ENCODE peak calls at places on chromosomes 13 and 19, in four cellular contexts. N, S, L and U are unnamed samples.

GRCh38 chr13:93116809-93117208 is 109.8 kb upstream of the GPC6 start:
- DNase-seq in S (no peak), N (no peak), L (no peak), U (peak; percentile 6)

GRCh38 chr19:12872941-12873890 is 8.0 kb downstream of the DNASE2 start:
- DNase-seq in L (peak; percentile 92), S (peak; percentile 64), N (no peak), U (peak; percentile 49)

GRCh38 chr13:52165410-52165809 is 6.0 kb upstream of the NEK3 start:
- DNase-seq in L (peak; percentile 9), S (no peak), N (no peak), U (no peak)

GRCh38 chr19:4120531-4120930 is 3.4 kb downstream of the MAP2K2 start:
- DNase-seq in S (no peak), L (no peak), N (no peak), U (no peak)

GRCh38 chr19:54337858-54338230 is 1.1 kb downstream of the LILRA4 start:
- DNase-seq in L (no peak), S (no peak), N (no peak), U (no peak)

GRCh38 chr19:34237283-34237682 is 17.1 kb upstream of the GARRE1 start:
- DNase-seq in N (no peak), L (no peak), S (no peak), U (no peak)

GRCh38 chr19:10230155-10230903 is 802 bp downstream of the S1PR2 start:
- DNase-seq in L (peak; percentile 71), S (no peak), N (no peak), U (peak; percentile 55)

GRCh38 chr19:55228403-55229031 is at the start of gene TMEM86B:
- DNase-seq in S (no peak), L (no peak), N (no peak), U (no peak)

GRCh38 chr13:111384441-111385181 is 64.2 kb downstream of the TEX29 start:
- DNase-seq in N (no peak), S (no peak), L (no peak), U (no peak)

GRCh38 chr13:111937763-111938375 is 129.1 kb upstream of the SOX1 start:
- DNase-seq in L (no peak), S (no peak), N (no peak), U (no peak)

GRCh38 chr19:30731596-30731995 is 359.4 kb downstream of the ZNF536 start:
- DNase-seq in S (no peak), L (no peak), N (no peak), U (no peak)

GRCh38 chr13:50244913-50245574 is 229.8 kb downstream of the KCNRG start:
- DNase-seq in N (no peak), S (peak; percentile 90), L (peak; percentile 32), U (peak; percentile 85)

GRCh38 chr13:75222031-75222430 is 259.9 kb downstream of the TBC1D4 start:
- DNase-seq in L (no peak), N (no peak), S (no peak), U (peak; percentile 18)

GRCh38 chr19:3054972-3055740 is 7.1 kb downstream of the TLE5 start:
- DNase-seq in S (peak; percentile 78), N (no peak), L (peak; percentile 17), U (no peak)

GRCh38 chr19:12773571-12773970 is 1.8 kb downstream of the HOOK2 start:
- DNase-seq in S (peak; percentile 44), L (no peak), N (no peak), U (peak; percentile 49)

GRCh38 chr19:44807652-44808462 is 1.0 kb upstream of the BCAM start:
- DNase-seq in N (peak; percentile 95), L (peak; percentile 78), S (peak; percentile 74), U (peak; percentile 30)

GRCh38 chr13:97843201-97843600 is 110.3 kb upstream of the IPO5 start:
- DNase-seq in N (no peak), S (no peak), L (no peak), U (no peak)

GRCh38 chr19:1010586-1011510 is 10.1 kb downstream of the TMEM259 start:
- DNase-seq in L (no peak), S (no peak), N (no peak), U (no peak)

GRCh38 chr13:36163809-36164308 is 32.7 kb upstream of the DCLK1 start:
- DNase-seq in N (no peak), S (no peak), L (no peak), U (no peak)

GRCh38 chr13:23956106-23956505 is 58.8 kb upstream of the C1QTNF9B start:
- DNase-seq in L (no peak), N (no peak), S (peak; percentile 33), U (no peak)

GRCh38 chr13:34587586-34587985 is 354.5 kb upstream of the NBEA start:
- DNase-seq in N (no peak), S (no peak), L (no peak), U (no peak)

GRCh38 chr19:23436944-23437343 is 41.7 kb upstream of the ZNF91 start:
- DNase-seq in N (no peak), L (peak; percentile 33), S (peak; percentile 37), U (peak; percentile 29)

GRCh38 chr13:94764576-94765321 is 52.4 kb upstream of the SOX21 start:
- DNase-seq in L (no peak), N (no peak), S (no peak), U (peak; percentile 4)

GRCh38 chr19:14575428-14575980 is 3.6 kb upstream of the NDUFB7 start:
- DNase-seq in S (no peak), N (no peak), L (no peak), U (no peak)

GRCh38 chr13:45860240-45860639 is 8.7 kb upstream of the SIAH3 start:
- DNase-seq in N (no peak), L (no peak), S (no peak), U (no peak)

GRCh38 chr13:112601351-112601750 is 13.4 kb upstream of the TUBGCP3 start:
- DNase-seq in L (no peak), N (no peak), S (no peak), U (no peak)

GRCh38 chr19:14061751-14062557 is at the start of gene PALM3:
- DNase-seq in S (no peak), L (peak; percentile 4), N (no peak), U (no peak)

GRCh38 chr19:13275016-13275722 is 125.0 kb downstream of the IER2 start:
- DNase-seq in L (no peak), S (no peak), N (no peak), U (peak; percentile 83)

GRCh38 chr19:13195678-13196077 is 45.5 kb downstream of the IER2 start:
- DNase-seq in L (peak; percentile 59), N (peak; percentile 47), S (peak; percentile 36), U (peak; percentile 44)

GRCh38 chr19:16066611-16067104 is 9.6 kb upstream of the TPM4 start:
- DNase-seq in L (peak; percentile 63), S (peak; percentile 79), N (no peak), U (peak; percentile 82)

GRCh38 chr13:20006206-20006605 is 47.7 kb downstream of the ZMYM2 start:
- DNase-seq in S (no peak), L (no peak), N (no peak), U (no peak)

GRCh38 chr19:30498707-30499106 is 126.5 kb downstream of the ZNF536 start:
- DNase-seq in N (peak; percentile 13), L (peak; percentile 21), S (no peak), U (no peak)

GRCh38 chr13:45994752-45995151 is 57.8 kb downstream of the ZC3H13 start:
- DNase-seq in N (no peak), S (no peak), L (no peak), U (no peak)

GRCh38 chr19:17331254-17331558 is 3.4 kb downstream of the ANO8 start:
- DNase-seq in N (no peak), L (no peak), S (no peak), U (no peak)

GRCh38 chr19:14556662-14557188 is 15.1 kb downstream of the NDUFB7 start:
- DNase-seq in S (peak; percentile 83), L (peak; percentile 83), N (peak; percentile 81), U (peak; percentile 85)

GRCh38 chr13:29756506-29756905 is 93.9 kb downstream of the UBL3 start:
- DNase-seq in N (no peak), S (no peak), L (no peak), U (no peak)
- TF ChIP-seq MAX in N (no peak), S (no peak), L (no peak), U (no peak)

DNA sequence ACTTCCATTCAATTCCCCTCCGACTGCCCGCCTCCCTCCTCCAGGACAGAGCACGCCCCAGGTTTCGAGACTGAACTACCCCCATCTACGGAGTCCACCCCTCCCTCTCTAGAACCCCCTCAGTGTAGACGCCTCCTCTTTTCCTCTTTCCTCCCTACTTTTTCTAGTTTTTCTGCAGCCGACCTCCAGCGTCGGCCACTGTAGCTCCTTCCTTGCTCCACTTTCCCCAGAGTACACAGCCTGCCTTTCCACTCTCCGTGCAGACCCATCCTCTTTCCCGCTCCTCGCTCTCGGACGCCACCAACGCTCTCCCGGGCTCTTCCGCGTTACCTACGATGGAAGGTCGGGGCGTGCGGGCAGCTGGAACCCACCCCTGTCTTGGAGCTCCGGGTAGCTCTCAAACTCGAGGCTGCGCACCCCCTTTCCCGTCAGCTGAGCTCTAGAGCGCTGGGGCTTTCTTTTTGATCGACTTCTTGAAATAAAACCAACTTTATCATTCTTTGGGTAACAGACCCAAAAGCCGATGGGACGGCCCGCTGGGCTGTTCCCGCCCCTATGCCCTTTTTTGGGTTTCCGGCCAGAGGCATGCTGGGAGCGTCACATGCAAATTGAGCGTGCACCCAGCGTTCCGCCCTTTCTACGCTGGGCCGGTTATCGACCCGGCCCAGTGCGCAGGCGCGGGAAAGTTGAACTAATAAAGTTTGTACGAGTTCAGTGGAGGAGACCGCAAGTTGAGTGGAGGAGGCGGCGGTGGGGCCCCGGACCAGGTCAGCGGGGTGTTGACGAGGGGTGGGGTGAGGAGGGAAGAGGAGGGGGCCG is at the start of the genes BCL2L12 and IRF3:
- DNase-seq in S (peak; percentile 96), N (peak; percentile 86), L (peak; percentile 86), U (peak; percentile 95)
- TF ChIP-seq POLR2A in S (peak; percentile 45), N (no peak), L (peak; percentile 89), U (peak; percentile 80)

DNA sequence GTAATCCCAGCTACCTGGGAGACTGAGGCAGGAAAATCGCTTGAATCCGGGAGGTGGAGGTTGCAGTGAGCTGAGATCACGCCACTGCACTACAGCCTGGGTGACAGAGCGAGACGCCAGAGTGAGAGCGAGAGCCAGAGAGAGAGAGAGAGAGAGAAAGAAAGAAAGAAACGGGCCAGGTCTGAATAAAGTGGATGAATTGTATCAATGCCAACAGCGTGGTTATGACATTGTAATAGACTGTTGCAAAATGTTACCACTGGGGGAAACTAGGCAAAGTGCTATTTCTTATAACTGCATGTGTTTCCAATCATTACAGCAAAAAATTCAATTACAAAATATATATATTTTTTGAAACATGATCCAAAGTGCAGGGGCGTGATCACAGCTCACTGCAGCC is 11.8 kb upstream of the BTBD2 start:
- DNase-seq in S (no peak), N (no peak), L (no peak), U (peak; percentile 34)
- TF ChIP-seq MAX in S (no peak), N (no peak), L (no peak), U (no peak)

DNA sequence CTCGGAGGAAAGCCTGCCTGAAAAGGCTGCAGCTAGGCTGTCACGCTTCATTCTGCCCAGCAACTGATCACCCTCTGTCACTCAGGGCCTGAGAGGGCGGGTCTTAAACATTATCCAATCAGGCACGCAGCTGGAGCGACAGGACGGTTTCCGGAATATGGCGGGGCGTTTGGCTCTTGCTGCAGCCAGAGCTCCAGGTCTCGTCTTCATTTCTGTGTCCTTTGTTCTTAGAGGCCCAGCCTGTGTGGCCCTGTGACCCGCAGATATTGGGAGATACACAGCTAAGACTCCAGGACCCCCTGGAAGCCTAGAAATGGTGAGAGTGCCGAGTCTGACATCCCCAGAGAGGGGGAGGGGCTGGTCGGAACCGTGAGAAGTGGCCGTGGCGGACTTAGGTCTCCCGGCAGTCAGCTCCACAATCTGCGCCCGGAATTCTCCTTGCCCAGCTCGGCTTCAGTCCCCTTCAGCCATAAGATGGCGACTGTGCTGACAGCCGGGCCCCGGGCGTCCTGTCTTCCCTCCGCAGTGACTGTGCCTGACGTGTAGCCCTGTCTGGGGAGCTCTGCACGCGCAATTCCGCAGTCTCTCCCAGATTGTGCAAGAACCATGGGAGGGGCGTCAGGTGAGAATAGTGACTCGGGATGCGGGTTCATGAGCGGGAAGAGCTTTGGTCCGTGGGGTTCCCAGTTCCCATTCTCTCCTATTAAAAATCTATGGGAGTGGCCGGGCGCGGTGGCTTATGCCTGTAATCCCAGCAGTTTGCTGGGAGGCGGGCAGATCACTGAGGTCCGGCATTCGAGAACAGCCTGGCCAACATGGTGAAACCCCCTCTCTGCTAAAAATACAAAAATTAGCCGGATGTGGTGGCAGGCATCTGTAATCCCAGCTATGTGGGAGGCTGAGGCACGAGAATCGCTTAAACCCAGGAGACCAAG is at the start of gene ZNF429:
- DNase-seq in N (peak; percentile 85), L (peak; percentile 84), S (peak; percentile 4), U (peak; percentile 95)
- TF ChIP-seq POLR2A in N (peak; percentile 83), L (peak; percentile 93), S (no peak), U (peak; percentile 82)